ENCODE peak calls at places on chromosomes 16 and 17, in five cellular contexts. C is T-cell; X is stimulated activated CD4-positive, alpha-beta T cell treated with anti-CD3 and anti-CD28 coated beads, Interleukin-15, amount 100 ng/mL, for 24 hours; A is Daoy; L is body of pancreas. F is an unnamed sample.
A peak's percentile ranks its signal among the peaks of the same experiment; 100 is the strongest.

GRCh38 chr17:21286771-21287702 is 2.5 kb downstream of the MAP2K3 start:
- DNase-seq in L (peak; percentile 70), X (peak; percentile 64), C (no peak), A (no peak), F (no peak)

GRCh38 chr17:10089221-10089799 is 109.1 kb downstream of the GAS7 start:
- DNase-seq in L (peak; percentile 18), A (no peak), C (no peak), X (no peak), F (no peak)

GRCh38 chr17:55577011-55577586 is 65.8 kb upstream of the SMIM36 start:
- DNase-seq in C (no peak), X (peak; percentile 69), A (peak; percentile 73), L (peak; percentile 51), F (peak; percentile 58)

GRCh38 chr17:43543771-43544575 is 2.2 kb downstream of the ETV4 start:
- DNase-seq in C (no peak), X (no peak), L (no peak), A (peak; percentile 19), F (no peak)

GRCh38 chr16:67150058-67150832 is 553 bp downstream of the B3GNT9 start:
- DNase-seq in X (peak; percentile 67), C (no peak), L (no peak), A (no peak), F (peak; percentile 30)

GRCh38 chr17:82875418-82875856 is 35.6 kb upstream of the ZNF750 start:
- DNase-seq in X (no peak), A (no peak), C (no peak), L (no peak), F (no peak)

GRCh38 chr16:29694384-29695195 is 15.6 kb downstream of the QPRT start:
- DNase-seq in L (no peak), C (no peak), X (no peak), A (no peak), F (no peak)

GRCh38 chr16:68013440-68013839 is 2.3 kb downstream of the DPEP2NB start:
- DNase-seq in A (no peak), C (no peak), X (no peak), L (peak; percentile 10), F (no peak)

GRCh38 chr16:85782476-85782875 is 16.9 kb downstream of the EMC8 start:
- DNase-seq in L (no peak), A (no peak), C (no peak), X (no peak), F (no peak)

GRCh38 chr17:973053-973452 is 6.5 kb downstream of the NXN start:
- DNase-seq in A (no peak), C (no peak), X (no peak), L (no peak), F (no peak)

GRCh38 chr16:70590722-70591438 is 55.5 kb upstream of the IL34 start:
- DNase-seq in X (no peak), A (no peak), C (no peak), L (peak; percentile 22), F (no peak)

GRCh38 chr16:27245276-27246231 is 23.0 kb downstream of the NSMCE1 start:
- DNase-seq in C (no peak), L (peak; percentile 49), A (peak; percentile 64), X (peak; percentile 81), F (no peak)

GRCh38 chr16:84047206-84047605 is 4.6 kb upstream of the SLC38A8 start:
- DNase-seq in X (no peak), A (no peak), C (no peak), L (no peak), F (no peak)

GRCh38 chr17:62760059-62760887 is 47.8 kb downstream of the MARCHF10 start:
- DNase-seq in L (no peak), C (no peak), X (no peak), A (no peak), F (no peak)